ENCODE peak calls at places on chromosome 12, in eight cellular contexts. G, P, X, M, R, C, V and Y are unnamed samples.

GRCh38 chr12:112183591-112184021 is 58.2 kb downstream of the TRAFD1 start:
- ATAC-seq in G (peak; percentile 64), C (no peak), V (no peak), M (no peak), P (no peak), R (no peak), X (peak; percentile 61), Y (no peak)

GRCh38 chr12:4037747-4038312 is 164.6 kb upstream of the PARP11 start:
- ATAC-seq in V (no peak), C (peak; percentile 35), M (peak; percentile 63), G (no peak), R (no peak), P (peak; percentile 54), X (peak; percentile 76), Y (no peak)

GRCh38 chr12:45877069-45877468 is 113.3 kb downstream of the SCAF11 start:
- ATAC-seq in P (no peak), G (no peak), V (no peak), R (no peak), C (no peak), X (no peak), M (no peak), Y (no peak)

GRCh38 chr12:7705846-7706245 is 5.4 kb upstream of the DPPA3 start:
- ATAC-seq in C (no peak), G (no peak), P (no peak), M (no peak), V (no peak), R (no peak), X (peak; percentile 43), Y (no peak)

GRCh38 chr12:24728366-24728765 is 220.5 kb downstream of the BCAT1 start:
- ATAC-seq in R (no peak), P (no peak), G (peak; percentile 82), X (no peak), C (no peak), V (peak; percentile 55), M (no peak), Y (no peak)

GRCh38 chr12:51953011-51953568 is 1.6 kb downstream of the ACVR1B start:
- ATAC-seq in G (no peak), C (peak; percentile 35), V (no peak), R (no peak), M (no peak), P (no peak), X (no peak), Y (no peak)

GRCh38 chr12:124188561-124189405 is 106.1 kb upstream of the RFLNA start:
- ATAC-seq in G (no peak), V (no peak), C (peak; percentile 86), R (peak; percentile 95), X (peak; percentile 26), P (peak; percentile 59), M (no peak), Y (no peak)

GRCh38 chr12:128387811-128388422 is 120.9 kb downstream of the TMEM132C start:
- ATAC-seq in X (no peak), R (peak; percentile 87), V (peak; percentile 96), P (no peak), M (peak; percentile 66), G (peak; percentile 91), C (peak; percentile 98), Y (no peak)

GRCh38 chr12:14408208-14408607 is 42.7 kb downstream of the ATF7IP start:
- ATAC-seq in M (no peak), C (no peak), V (peak; percentile 58), G (no peak), X (peak; percentile 39), P (no peak), R (no peak), Y (peak; percentile 36)

GRCh38 chr12:132171293-132171967 is 27.2 kb downstream of the NOC4L start:
- ATAC-seq in V (no peak), P (no peak), X (no peak), R (no peak), M (no peak), C (no peak), G (no peak), Y (no peak)

GRCh38 chr12:40314927-40315326 is 90.1 kb downstream of the LRRK2 start:
- ATAC-seq in X (no peak), R (no peak), M (no peak), G (peak; percentile 53), V (no peak), P (no peak), C (no peak), Y (no peak)

GRCh38 chr12:67161322-67161918 is 107.7 kb upstream of the CAND1 start:
- ATAC-seq in X (peak; percentile 71), G (peak; percentile 82), V (peak; percentile 77), R (no peak), C (peak; percentile 81), M (peak; percentile 59), P (peak; percentile 75), Y (no peak)

GRCh38 chr12:112140728-112141127 is 15.4 kb downstream of the TRAFD1 start:
- ATAC-seq in P (no peak), G (no peak), V (no peak), R (no peak), M (no peak), X (no peak), C (no peak), Y (no peak)

GRCh38 chr12:828726-829395 is 76.5 kb downstream of the WNK1 start:
- ATAC-seq in C (no peak), V (no peak), G (no peak), P (no peak), R (no peak), M (no peak), X (no peak), Y (no peak)

GRCh38 chr12:7155471-7156034 is 25.4 kb downstream of the CLSTN3 start:
- ATAC-seq in V (no peak), P (no peak), R (no peak), C (peak; percentile 13), G (no peak), M (peak; percentile 17), X (peak; percentile 21), Y (no peak)

DNA sequence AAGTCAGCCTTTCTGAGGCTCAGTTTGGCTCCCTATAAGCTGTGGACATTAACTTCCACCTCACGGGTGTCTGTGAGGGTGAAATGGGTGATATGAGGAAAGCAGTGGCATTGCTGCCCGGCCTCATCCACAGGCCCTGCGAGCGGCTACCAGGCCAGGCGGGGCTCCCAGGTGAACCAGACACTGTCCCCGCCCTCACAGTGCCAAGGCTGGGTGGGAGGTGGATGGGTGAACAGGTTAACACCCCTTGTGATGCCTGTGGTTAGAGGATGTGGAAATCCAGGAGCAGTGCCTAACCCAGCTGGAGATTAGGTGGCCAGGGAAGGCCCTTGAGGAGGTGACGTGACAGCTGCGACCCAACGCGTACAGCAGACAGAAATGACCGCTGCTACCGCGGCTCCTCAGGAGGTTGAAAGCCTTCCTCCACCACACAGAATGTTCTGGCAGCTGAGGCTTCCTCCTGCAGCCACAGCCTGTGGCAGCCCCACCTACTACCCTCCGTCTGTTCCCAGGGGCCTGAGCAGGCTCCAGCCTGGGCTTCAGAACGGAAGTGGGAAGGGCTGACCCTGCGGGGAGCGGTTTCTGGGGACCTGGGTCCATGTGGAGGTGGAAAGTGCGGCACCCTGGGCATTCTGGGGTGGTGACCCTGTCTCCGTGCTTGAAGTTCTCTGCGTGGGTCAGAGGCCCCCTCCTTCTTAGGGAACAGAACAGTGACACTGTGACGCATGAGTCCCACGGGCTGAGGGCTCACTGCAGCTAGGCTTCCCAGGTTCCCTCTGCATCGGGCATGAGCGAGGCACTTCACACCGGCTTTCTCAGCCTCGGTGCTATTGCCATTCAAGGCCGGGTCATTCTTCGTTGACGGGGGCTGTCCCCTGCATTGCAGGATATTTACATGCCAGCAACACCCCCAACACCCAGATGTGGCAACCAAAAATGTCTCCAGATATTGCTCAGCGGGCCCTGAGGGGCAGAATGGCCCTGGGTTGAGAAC is 9.7 kb downstream of the MMAB start:
- ATAC-seq in R (no peak), X (no peak), C (no peak), V (no peak), P (no peak), M (no peak), G (no peak), Y (no peak)
- TF ChIP-seq POLR2AphosphoS5 in R (no peak), X (no peak), C (no peak), V (no peak), P (no peak), M (no peak), G (no peak), Y (no peak)

GRCh38 chr12:15899282-15899870 is 11.8 kb upstream of the DERA start:
- ATAC-seq in M (peak; percentile 71), R (no peak), V (peak; percentile 36), P (peak; percentile 75), G (peak; percentile 76), C (peak; percentile 50), X (no peak), Y (no peak)

DNA sequence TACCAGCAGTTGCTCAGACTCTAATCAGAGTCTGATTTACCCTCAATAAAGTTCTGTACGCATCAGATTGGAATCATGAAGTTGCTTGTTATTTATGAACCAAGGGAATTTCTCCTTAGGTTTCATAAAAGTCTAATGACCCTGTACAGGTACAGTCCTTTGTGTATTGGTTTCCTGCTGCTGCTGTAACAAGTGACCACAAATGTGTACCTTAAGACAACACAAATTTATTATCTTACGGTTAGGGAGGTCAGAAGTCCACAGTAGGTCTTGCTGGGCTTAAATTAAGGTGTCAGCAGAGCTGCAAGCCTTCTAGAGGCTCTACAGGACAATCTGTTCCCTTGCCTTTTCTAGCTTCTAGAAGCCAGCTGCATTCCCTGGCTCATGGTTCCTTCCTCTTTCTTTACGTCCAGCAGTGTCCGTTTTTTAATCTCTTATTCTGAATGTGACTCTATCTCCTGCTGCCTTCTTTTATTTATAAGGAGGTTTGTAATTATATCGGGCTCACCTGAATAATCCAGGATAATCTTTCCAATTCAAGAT is 6.7 kb upstream of the DERA start:
- ATAC-seq in M (peak; percentile 68), G (no peak), V (no peak), P (no peak), C (no peak), X (no peak), R (no peak), Y (peak; percentile 57)
- H3K4me3 ChIP-seq in M (no peak overlapping the region), G (no peak overlapping the region), V (no peak overlapping the region), P (no peak overlapping the region), C (no peak overlapping the region), X (no peak overlapping the region), R (no peak overlapping the region), Y (no peak overlapping the region)

GRCh38 chr12:90253674-90254181 is 545.1 kb upstream of the ATP2B1 start:
- ATAC-seq in V (no peak), P (peak; percentile 98), C (no peak), G (peak; percentile 99), M (peak; percentile 86), X (peak; percentile 32), R (no peak), Y (peak; percentile 91)
- TF ChIP-seq POLR2AphosphoS5 in V (no peak), P (no peak), C (no peak), G (no peak), M (no peak), X (no peak), R (no peak), Y (peak; percentile 52)

GRCh38 chr12:69331846-69332684 is 16.1 kb upstream of the LYZ start:
- ATAC-seq in C (peak; percentile 54), V (no peak), G (no peak), M (peak; percentile 15), X (peak; percentile 19), R (no peak), P (no peak), Y (no peak)

GRCh38 chr12:69332815-69333358 is 15.3 kb upstream of the LYZ start:
- ATAC-seq in G (no peak), C (peak; percentile 78), P (no peak), V (no peak), M (no peak), R (no peak), X (no peak), Y (no peak)

GRCh38 chr12:69331482-69331845 is 16.7 kb upstream of the LYZ start:
- ATAC-seq in G (no peak), R (peak; percentile 68), M (peak; percentile 61), X (peak; percentile 9), C (no peak), P (no peak), V (peak; percentile 12), Y (peak; percentile 3)

GRCh38 chr12:69330475-69331473 is 17.4 kb upstream of the LYZ start:
- ATAC-seq in M (peak; percentile 68), G (peak; percentile 86), R (peak; percentile 77), X (peak; percentile 91), C (peak; percentile 20), V (peak; percentile 82), P (no peak), Y (peak; percentile 46)

GRCh38 chr12:69329669-69330428 is 18.3 kb upstream of the LYZ start:
- ATAC-seq in P (no peak), G (peak; percentile 27), M (no peak), C (peak; percentile 41), X (no peak), R (no peak), V (peak; percentile 34), Y (no peak)
- H3K4me3 ChIP-seq in P (no peak overlapping the region), G (no peak overlapping the region), M (peak overlapping the region; percentile 55), C (peak overlapping the region; percentile 88), X (no peak overlapping the region), R (no peak overlapping the region), V (no peak overlapping the region), Y (no peak overlapping the region)